ENCODE peak calls at places on chromosomes 6 and 20, in ten cellular contexts. F is SK-N-SH, O is upper lobe of right lung, J is RWPE2, B is sigmoid colon, V is stomach, Y is HL-60, E is adrenal gland, T is pancreas, U is GM23248. G is an unnamed sample.

GRCh38 chr20:48035961-48036731 is 250.9 kb upstream of the SULF2 start:
- DNase-seq in O (no peak), U (peak; percentile 18), T (no peak), B (no peak), E (no peak), Y (no peak), J (no peak), F (no peak), V (no peak), G (no peak)

GRCh38 chr6:44735631-44735963 is 348.1 kb downstream of the CDC5L start:
- DNase-seq in F (no peak), O (no peak), U (peak; percentile 42), E (peak; percentile 9), B (no peak), V (no peak), J (peak; percentile 77), Y (no peak), T (no peak), G (no peak)

GRCh38 chr6:92538296-92538695 is 881.1 kb downstream of the EPHA7 start:
- DNase-seq in B (no peak), U (no peak), Y (no peak), F (no peak), T (no peak), V (no peak), E (no peak), O (no peak), J (no peak), G (no peak)

GRCh38 chr20:39468703-39469102 is 506.6 kb downstream of the DHX35 start:
- DNase-seq in U (no peak), T (no peak), F (no peak), J (no peak), B (no peak), E (no peak), Y (no peak), O (no peak), V (no peak), G (peak; percentile 44)

GRCh38 chr6:105184921-105185320 is 5.1 kb upstream of the POPDC3 start:
- DNase-seq in U (peak; percentile 65), B (no peak), E (no peak), T (no peak), O (no peak), Y (no peak), J (no peak), V (no peak), F (no peak), G (no peak)

GRCh38 chr6:137311940-137312339 is 92.8 kb upstream of the IFNGR1 start:
- DNase-seq in O (no peak), Y (no peak), F (no peak), J (no peak), E (no peak), U (no peak), B (no peak), T (no peak), V (no peak), G (no peak)

GRCh38 chr20:45518282-45518681 is 2.9 kb upstream of the SPINT3 start:
- DNase-seq in F (no peak), J (peak; percentile 90), B (no peak), Y (no peak), O (no peak), U (peak; percentile 19), T (no peak), E (no peak), V (no peak), G (no peak)

GRCh38 chr6:142683688-142684087 is 261.3 kb downstream of the HIVEP2 start:
- DNase-seq in F (no peak), O (no peak), U (no peak), T (no peak), E (no peak), J (no peak), B (no peak), Y (no peak), V (no peak), G (no peak)

GRCh38 chr6:112150363-112150762 is 63.0 kb downstream of the FAM229B start:
- DNase-seq in B (peak; percentile 76), E (no peak), J (no peak), F (no peak), O (no peak), U (peak; percentile 85), V (no peak), T (no peak), Y (no peak), G (no peak)

GRCh38 chr20:10917826-10918225 is 244.0 kb upstream of the JAG1 start:
- DNase-seq in J (no peak), F (no peak), U (no peak), E (no peak), Y (no peak), B (no peak), T (no peak), O (no peak), V (no peak), G (no peak)

GRCh38 chr6:147904416-147904815 is 395.9 kb downstream of the SAMD5 start:
- DNase-seq in V (no peak), U (no peak), J (no peak), Y (no peak), F (no peak), O (no peak), B (no peak), E (no peak), T (no peak), G (no peak)

GRCh38 chr20:9403481-9403880 is 110.9 kb upstream of the LAMP5 start:
- DNase-seq in T (no peak), U (no peak), V (no peak), O (no peak), E (no peak), F (no peak), B (no peak), Y (no peak), J (no peak), G (no peak)

GRCh38 chr20:21096321-21097043 is 9.7 kb downstream of the LINC00237 start:
- DNase-seq in O (no peak), U (peak; percentile 48), Y (no peak), T (no peak), V (no peak), F (peak; percentile 26), B (no peak), J (no peak), E (no peak), G (peak; percentile 78)

GRCh38 chr20:1897965-1898464 is 2.8 kb downstream of the SIRPA start:
- DNase-seq in J (no peak), E (peak; percentile 72), B (no peak), U (peak; percentile 69), O (no peak), Y (peak; percentile 77), F (no peak), V (no peak), T (no peak), G (no peak)
- H3K27ac ChIP-seq in J (peak overlapping the region; percentile 62), E (peak overlapping the region; percentile 26), B (peak overlapping the region; percentile 69), U (peak overlapping the region; percentile 61), O (peak overlapping the region; percentile 77), Y (peak overlapping the region; percentile 65), F (no peak overlapping the region), V (peak overlapping the region; percentile 96), T (peak overlapping the region; percentile 49), G (no peak overlapping the region)

GRCh38 chr6:23563329-23563728 is 562.7 kb upstream of the NRSN1 start:
- DNase-seq in T (no peak), Y (no peak), V (no peak), O (no peak), F (no peak), B (no peak), E (no peak), J (no peak), U (no peak), G (no peak)

GRCh38 chr6:23559587-23560343 is 566.2 kb upstream of the NRSN1 start:
- DNase-seq in J (no peak), T (no peak), F (no peak), Y (no peak), V (no peak), E (no peak), O (no peak), B (no peak), U (no peak), G (no peak)

GRCh38 chr6:23568292-23568691 is 557.7 kb upstream of the NRSN1 start:
- DNase-seq in J (no peak), V (no peak), T (no peak), Y (no peak), O (no peak), B (no peak), F (no peak), E (no peak), U (no peak), G (no peak)

GRCh38 chr6:23561732-23562131 is 564.3 kb upstream of the NRSN1 start:
- DNase-seq in Y (no peak), V (no peak), B (no peak), O (no peak), F (no peak), J (no peak), E (no peak), T (no peak), U (no peak), G (no peak)

GRCh38 chr6:23562554-23562953 is 563.5 kb upstream of the NRSN1 start:
- DNase-seq in U (no peak), F (no peak), B (no peak), T (no peak), V (no peak), O (no peak), J (no peak), Y (no peak), E (no peak), G (no peak)
- H3K27ac ChIP-seq in U (no peak overlapping the region), F (no peak overlapping the region), B (no peak overlapping the region), T (no peak overlapping the region), V (no peak overlapping the region), O (no peak overlapping the region), J (no peak overlapping the region), Y (no peak overlapping the region), E (no peak overlapping the region), G (no peak overlapping the region)

DNA sequence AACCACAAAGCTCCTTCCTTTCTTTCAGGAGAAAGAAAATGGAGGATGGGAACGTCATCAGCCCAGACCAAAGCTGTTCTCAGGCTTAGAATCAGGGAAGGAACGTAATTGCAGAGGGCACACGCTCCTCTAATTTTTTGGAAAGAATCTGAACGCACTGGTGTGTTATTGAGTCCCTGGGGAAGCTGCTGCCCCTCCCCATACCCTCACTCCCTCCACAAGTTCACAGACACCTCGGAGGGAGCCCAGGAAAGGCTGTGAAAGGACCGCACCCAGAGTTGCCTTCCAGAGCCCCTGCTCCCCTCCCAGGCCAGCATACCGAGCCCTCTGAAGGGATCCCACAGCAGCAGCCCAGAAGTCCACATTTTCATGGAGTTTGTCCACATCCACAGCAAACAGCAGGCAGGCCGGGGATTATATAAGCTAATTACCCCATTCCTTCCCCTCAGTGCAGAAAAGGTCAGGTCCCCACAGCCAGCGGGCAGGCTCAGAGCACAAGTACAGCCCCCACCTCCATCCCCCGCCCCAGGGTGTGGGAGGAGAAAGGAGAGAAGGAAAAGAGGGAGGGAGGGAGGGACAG is 53.7 kb downstream of the ANKRD60 start:
- DNase-seq in T (no peak), Y (no peak), U (peak; percentile 55), J (no peak), E (peak; percentile 5), O (no peak), F (peak; percentile 60), V (no peak), B (peak; percentile 87), G (no peak)
- H3K27ac ChIP-seq in T (no peak overlapping the region), Y (no peak overlapping the region), U (peak overlapping the region; percentile 50), J (no peak overlapping the region), E (peak overlapping the region; percentile 55), O (peak overlapping the region; percentile 84), F (peak overlapping the region; percentile 99), V (peak overlapping the region; percentile 79), B (peak overlapping the region; percentile 65), G (no peak overlapping the region)

DNA sequence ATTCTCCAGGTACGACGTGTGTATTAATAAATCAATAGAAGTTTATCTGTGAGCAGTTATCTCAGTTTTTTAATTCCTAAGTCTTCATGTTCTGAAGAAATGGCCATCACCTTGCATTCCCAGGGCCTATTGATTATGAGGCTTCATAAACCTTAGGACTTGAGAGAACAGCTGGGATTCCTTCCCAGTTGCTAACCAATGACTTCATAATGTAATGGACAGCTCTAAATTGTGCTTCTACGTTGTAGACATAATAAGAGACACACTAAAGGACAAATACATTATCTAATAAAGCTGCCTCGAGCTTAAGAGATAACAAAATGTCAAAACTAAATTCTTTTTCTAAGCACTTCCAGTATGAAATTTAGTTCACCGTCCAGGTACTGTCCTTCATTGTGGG is 30.6 kb downstream of the TSHZ2 start:
- DNase-seq in V (no peak), F (no peak), U (no peak), B (no peak), Y (no peak), O (no peak), T (no peak), J (no peak), E (no peak), G (no peak)
- H3K27ac ChIP-seq in V (no peak overlapping the region), F (peak overlapping the region; percentile 76), U (peak overlapping the region; percentile 31), B (no peak overlapping the region), Y (no peak overlapping the region), O (no peak overlapping the region), T (no peak overlapping the region), J (no peak overlapping the region), E (no peak overlapping the region), G (no peak overlapping the region)

G was measured in GM23338.